ENCODE peak calls at places on chromosomes 4 and X, in seven cellular contexts. R, N, H, K, W, G and A are unnamed samples.

GRCh38 chrX:2967998-2968909 is 38.1 kb upstream of the ARSH start:
- DNase-seq in R (no peak), W (no peak), K (no peak), N (no peak), G (no peak), H (no peak), A (no peak)

GRCh38 chr4:102165584-102165983 is 179.7 kb downstream of the SLC39A8 start:
- DNase-seq in R (no peak), K (no peak), W (no peak), N (no peak), H (no peak), G (no peak), A (no peak)

GRCh38 chr4:65669008-65669971 is 999 bp downstream of the EPHA5 start:
- DNase-seq in N (no peak), H (no peak), G (peak; percentile 10), R (no peak), K (peak; percentile 58), W (no peak), A (peak; percentile 14)

GRCh38 chr4:165506780-165507305 is 128.0 kb downstream of the CPE start:
- DNase-seq in K (no peak), G (no peak), N (no peak), W (no peak), H (no peak), R (no peak), A (no peak)

GRCh38 chr4:17552427-17552826 is 24.6 kb upstream of the LAP3 start:
- DNase-seq in N (no peak), W (no peak), H (no peak), G (no peak), K (no peak), R (no peak), A (no peak)

GRCh38 chrX:29634516-29634915 is 580.8 kb upstream of the MAGEB2 start:
- DNase-seq in N (no peak), K (no peak), G (no peak), W (no peak), R (no peak), H (no peak), A (no peak)

GRCh38 chr4:107939307-107939706 is 8.0 kb downstream of the CYP2U1 start:
- DNase-seq in H (no peak), N (no peak), W (no peak), G (no peak), K (no peak), R (no peak), A (no peak)

GRCh38 chr4:183733181-183733580 is 74.1 kb downstream of the TRAPPC11 start:
- DNase-seq in N (no peak), G (no peak), R (no peak), W (no peak), K (no peak), H (no peak), A (no peak)

GRCh38 chrX:139739138-139739537 is 31.2 kb upstream of the MCF2 start:
- DNase-seq in K (no peak), H (no peak), R (peak; percentile 0), W (no peak), G (no peak), N (no peak), A (no peak)

GRCh38 chr4:26342328-26343040 is 21.7 kb downstream of the RBPJ start:
- DNase-seq in H (no peak), W (no peak), R (no peak), K (no peak), N (no peak), G (no peak), A (no peak)

GRCh38 chr4:663046-663437 is 11.0 kb downstream of the ATP5ME start:
- DNase-seq in W (no peak), H (no peak), N (no peak), G (no peak), K (no peak), R (no peak), A (peak; percentile 26)

GRCh38 chrX:127490000-127490399 is 562.2 kb downstream of the ACTRT1 start:
- DNase-seq in G (no peak), W (no peak), K (no peak), H (no peak), N (no peak), R (no peak), A (no peak)

GRCh38 chr4:112296949-112297483 is at the start of gene ALPK1:
- DNase-seq in G (no peak), K (no peak), H (no peak), N (no peak), R (no peak), W (peak; percentile 17), A (no peak)

GRCh38 chr4:177201614-177202013 is 108.1 kb upstream of the NEIL3 start:
- DNase-seq in G (no peak), W (no peak), R (no peak), H (no peak), K (no peak), N (no peak), A (no peak)